ENCODE peak calls at places on chromosomes 5 and 9, in nine cellular contexts. B, U, M, S, H, V, O, C and I are unnamed samples.

GRCh38 chr5:1380011-1380817 is 35.3 kb upstream of the CLPTM1L start:
- DNase-seq in O (peak; percentile 82), B (peak; percentile 36), S (peak; percentile 69), V (peak; percentile 38), C (peak; percentile 43), H (no peak), U (no peak), M (peak; percentile 62), I (no peak)

GRCh38 chr5:79936644-79937216 is 54.3 kb downstream of the MTX3 start:
- DNase-seq in U (no peak), O (no peak), S (no peak), H (no peak), B (no peak), M (peak; percentile 52), C (no peak), V (no peak), I (no peak)

GRCh38 chr9:21434202-21435014 is 5.8 kb upstream of the IFNA1 start:
- DNase-seq in O (peak; percentile 57), V (peak; percentile 23), S (peak; percentile 71), B (peak; percentile 85), U (no peak), C (peak; percentile 11), M (peak; percentile 93), H (peak; percentile 26), I (peak; percentile 71)

GRCh38 chr9:120755827-120756434 is 37.3 kb downstream of the FBXW2 start:
- DNase-seq in V (peak; percentile 48), U (no peak), B (peak; percentile 78), S (peak; percentile 69), H (no peak), C (peak; percentile 53), O (peak; percentile 77), M (peak; percentile 50), I (peak; percentile 55)

GRCh38 chr5:175572922-175573321 is 84.9 kb upstream of the HRH2 start:
- DNase-seq in O (no peak), S (no peak), V (no peak), H (peak; percentile 11), C (no peak), B (peak; percentile 3), M (peak; percentile 12), U (no peak), I (peak; percentile 55)

GRCh38 chr9:135602789-135603481 is 36.4 kb downstream of the GLT6D1 start:
- DNase-seq in C (peak; percentile 40), B (peak; percentile 70), H (no peak), V (peak; percentile 16), M (peak; percentile 49), U (peak; percentile 84), O (peak; percentile 37), S (peak; percentile 45), I (peak; percentile 25)

GRCh38 chr9:15276328-15276969 is 30.6 kb downstream of the TTC39B start:
- DNase-seq in S (no peak), H (no peak), U (no peak), C (no peak), M (no peak), O (peak; percentile 66), B (no peak), V (no peak), I (no peak)

GRCh38 chr5:131005963-131006684 is 158.9 kb downstream of the HINT1 start:
- DNase-seq in C (no peak), S (no peak), V (no peak), U (peak; percentile 74), M (no peak), H (no peak), O (peak; percentile 32), B (no peak), I (no peak)

GRCh38 chr9:135144581-135145108 is 57.2 kb downstream of the OLFM1 start:
- DNase-seq in C (no peak), B (no peak), S (no peak), H (no peak), O (no peak), U (no peak), M (no peak), V (no peak), I (no peak)

GRCh38 chr5:132259061-132259851 is 1.8 kb downstream of the PDLIM4 start:
- DNase-seq in O (peak; percentile 90), B (peak; percentile 77), V (no peak), M (peak; percentile 98), U (peak; percentile 93), C (no peak), H (no peak), S (no peak), I (peak; percentile 84)

GRCh38 chr9:98191615-98192502 is 578 bp downstream of the CORO2A start:
- DNase-seq in B (peak; percentile 18), H (no peak), U (no peak), S (no peak), M (peak; percentile 39), O (peak; percentile 66), C (no peak), V (no peak), I (no peak)

GRCh38 chr5:80962630-80963520 is 2.7 kb downstream of the RASGRF2 start:
- DNase-seq in S (no peak), B (no peak), H (no peak), M (no peak), C (no peak), V (no peak), U (no peak), O (no peak), I (no peak)

GRCh38 chr9:98610711-98611110 is 98.0 kb downstream of the GABBR2 start:
- DNase-seq in S (no peak), C (no peak), U (peak; percentile 37), B (peak; percentile 72), M (no peak), O (no peak), V (no peak), H (no peak), I (no peak)

GRCh38 chr5:59360130-59360555 is 533.4 kb downstream of the PDE4D start:
- DNase-seq in U (no peak), C (no peak), H (peak; percentile 18), V (peak; percentile 79), B (no peak), O (peak; percentile 53), S (no peak), M (peak; percentile 4), I (no peak)

GRCh38 chr9:106783121-106783520 is 79.8 kb upstream of the ZNF462 start:
- DNase-seq in M (no peak), C (no peak), U (no peak), O (no peak), B (no peak), V (no peak), S (no peak), H (no peak), I (no peak)

GRCh38 chr5:180636403-180637075 is 12.9 kb downstream of the FLT4 start:
- DNase-seq in O (no peak), U (no peak), C (no peak), H (no peak), S (no peak), B (peak; percentile 76), V (no peak), M (peak; percentile 17), I (peak; percentile 38)

GRCh38 chr9:5714501-5715401 is 85.8 kb downstream of the RIC1 start:
- DNase-seq in C (no peak), U (no peak), O (peak; percentile 79), S (peak; percentile 8), B (peak; percentile 56), V (no peak), M (peak; percentile 36), H (no peak), I (peak; percentile 6)

GRCh38 chr5:99030871-99031440 is 102.1 kb upstream of the CHD1 start:
- DNase-seq in S (no peak), B (no peak), M (peak; percentile 30), H (no peak), O (no peak), C (no peak), U (no peak), V (no peak), I (no peak)

GRCh38 chr5:172607213-172607793 is 33.8 kb upstream of the NEURL1B start:
- DNase-seq in S (no peak), V (no peak), B (no peak), M (no peak), O (no peak), U (no peak), H (no peak), C (no peak), I (no peak)

GRCh38 chr5:135242496-135243193 is 156.4 kb downstream of the MACROH2A1 start:
- DNase-seq in U (peak; percentile 78), O (no peak), H (no peak), M (peak; percentile 77), S (no peak), C (no peak), B (no peak), V (no peak), I (no peak)

GRCh38 chr5:33649801-33650482 is 209.2 kb downstream of the TARS1 start:
- DNase-seq in O (no peak), C (no peak), S (no peak), M (peak; percentile 92), U (no peak), V (no peak), B (no peak), H (peak; percentile 86), I (peak; percentile 78)

GRCh38 chr9:19552693-19553092 is 143.9 kb downstream of the ACER2 start:
- DNase-seq in V (no peak), M (no peak), U (no peak), C (no peak), S (no peak), O (no peak), H (no peak), B (no peak), I (no peak)

GRCh38 chr5:72499730-72500129 is 7.5 kb downstream of the ZNF366 start:
- DNase-seq in B (peak; percentile 75), U (no peak), O (no peak), S (no peak), M (no peak), H (no peak), V (no peak), C (no peak), I (no peak)

GRCh38 chr5:54669845-54670635 is 152.5 kb downstream of the SNX18 start:
- DNase-seq in S (no peak), V (no peak), U (no peak), C (no peak), H (no peak), O (no peak), M (no peak), B (peak; percentile 7), I (no peak)

GRCh38 chr9:128633057-128633456 is 23.6 kb downstream of the DYNC2I2 start:
- DNase-seq in C (no peak), B (no peak), H (no peak), S (no peak), O (no peak), M (no peak), U (no peak), V (no peak), I (no peak)

GRCh38 chr9:17635115-17635890 is 56.4 kb downstream of the SH3GL2 start:
- DNase-seq in C (no peak), O (no peak), U (no peak), V (no peak), M (no peak), S (no peak), H (no peak), B (peak; percentile 3), I (no peak)

GRCh38 chr9:87445646-87446045 is 52.0 kb upstream of the DAPK1 start:
- DNase-seq in U (no peak), M (peak; percentile 39), B (peak; percentile 66), H (no peak), S (peak; percentile 75), O (peak; percentile 66), C (no peak), V (peak; percentile 42), I (peak; percentile 37)

GRCh38 chr5:1316941-1317340 is 22.1 kb upstream of the TERT start:
- DNase-seq in U (peak; percentile 48), O (no peak), V (no peak), H (no peak), B (no peak), M (no peak), S (no peak), C (no peak), I (no peak)